ENCODE peak calls at places on chromosomes 5 and 9, in eight cellular contexts. C is NCI-H1417, E is anterior cingulate cortex, U is NCI-H1092 treated with DMSO at 0.1 percent for 48 hours, P is caudate nucleus, H is NCI-H460, Q is chondrocyte, Z is GM12892. N is an unnamed sample.
A peak's percentile ranks its signal among the peaks of the same experiment; 100 is the strongest.

GRCh38 chr9:129202613-129203555 is 24.8 kb upstream of the IER5L start:
- DNase-seq in H (peak; percentile 67), E (peak; percentile 66), Q (no peak), U (peak; percentile 34), C (peak; percentile 79), Z (peak; percentile 91), P (peak; percentile 83), N (peak; percentile 68)

GRCh38 chr9:87662808-87663528 is 63.0 kb upstream of the CTSL start:
- DNase-seq in C (peak; percentile 66), Z (peak; percentile 65), H (peak; percentile 62), P (peak; percentile 57), U (peak; percentile 53), Q (no peak), E (no peak), N (peak; percentile 77)

GRCh38 chr9:17630531-17630949 is 51.7 kb downstream of the SH3GL2 start:
- DNase-seq in H (no peak), Z (no peak), E (no peak), Q (no peak), P (no peak), U (no peak), C (no peak), N (no peak)

GRCh38 chr5:94376672-94377345 is 241.6 kb downstream of the KIAA0825 start:
- DNase-seq in C (peak; percentile 75), Z (no peak), Q (no peak), E (peak; percentile 2), H (no peak), P (no peak), U (peak; percentile 84), N (no peak)

GRCh38 chr5:9621379-9621903 is 8.7 kb downstream of the TAS2R1 start:
- DNase-seq in Z (no peak), E (no peak), C (no peak), P (no peak), H (no peak), Q (no peak), U (no peak), N (no peak)

GRCh38 chr9:8070779-8071444 is 271.3 kb upstream of the DMAC1 start:
- DNase-seq in C (no peak), Q (no peak), H (no peak), P (no peak), Z (no peak), U (no peak), E (no peak), N (no peak)

GRCh38 chr9:79360387-79361347 is 211.1 kb upstream of the TLE4 start:
- DNase-seq in H (peak; percentile 18), Q (no peak), C (peak; percentile 32), Z (no peak), U (no peak), P (no peak), E (no peak), N (no peak)

GRCh38 chr9:123647145-123647544 is 282.8 kb downstream of the DENND1A start:
- DNase-seq in E (no peak), Z (no peak), P (no peak), U (peak; percentile 12), C (no peak), H (no peak), Q (no peak), N (no peak)

GRCh38 chr5:98309785-98310566 is 463.5 kb upstream of the RGMB start:
- DNase-seq in E (no peak), C (peak; percentile 21), Q (no peak), U (no peak), Z (no peak), H (peak; percentile 62), P (peak; percentile 1), N (peak; percentile 98)

GRCh38 chr9:100028201-100028784 is 70.5 kb downstream of the ERP44 start:
- DNase-seq in U (peak; percentile 45), H (peak; percentile 64), Z (peak; percentile 10), E (no peak), Q (no peak), P (peak; percentile 58), C (peak; percentile 64), N (peak; percentile 81)

GRCh38 chr5:81393783-81394718 is at the start of gene ACOT12:
- DNase-seq in H (no peak), C (peak; percentile 34), P (peak; percentile 18), E (no peak), Z (no peak), Q (peak; percentile 77), U (no peak), N (no peak)

GRCh38 chr9:13033959-13034695 is 245.4 kb downstream of the MPDZ start:
- DNase-seq in Z (no peak), H (peak; percentile 37), U (peak; percentile 99), P (peak; percentile 76), C (peak; percentile 43), Q (no peak), E (peak; percentile 25), N (peak; percentile 76)

GRCh38 chr5:88675159-88675757 is 207.7 kb downstream of the MEF2C start:
- DNase-seq in E (no peak), Q (no peak), U (peak; percentile 80), P (peak; percentile 78), H (no peak), C (no peak), Z (no peak), N (no peak)

GRCh38 chr5:68618501-68618900 is 402.9 kb downstream of the PIK3R1 start:
- DNase-seq in E (no peak), P (no peak), Q (no peak), C (no peak), H (no peak), Z (no peak), U (no peak), N (no peak)

GRCh38 chr9:132730054-132731033 is 60.1 kb downstream of the GTF3C4 start:
- DNase-seq in Z (no peak), U (no peak), Q (no peak), C (no peak), H (no peak), P (no peak), E (no peak), N (no peak)

GRCh38 chr9:82167296-82167695 is 178.7 kb downstream of the SPATA31D1 start:
- DNase-seq in P (no peak), E (no peak), C (no peak), Q (no peak), H (no peak), Z (no peak), U (no peak), N (no peak)

GRCh38 chr5:151107738-151108520 is 27.1 kb upstream of the TNIP1 start:
- DNase-seq in Z (no peak), H (no peak), E (peak; percentile 31), C (no peak), U (no peak), P (peak; percentile 33), Q (no peak), N (no peak)

GRCh38 chr9:13607746-13608445 is 328.4 kb upstream of the MPDZ start:
- DNase-seq in U (peak; percentile 64), E (peak; percentile 56), H (no peak), P (peak; percentile 41), Z (no peak), C (no peak), Q (no peak), N (no peak)